ENCODE peak calls at places on chromosomes 3 and 15, in six cellular contexts. One of them, this sample, is unnamed.

GRCh38 chr3:59473580-59473979 is 423.8 kb upstream of the CFAP20DC start:
- DNase-seq in Calu3: no peak
- DNase-seq in upper lobe of right lung: no peak
- DNase-seq in glutamatergic neuron: no peak
- DNase-seq in WTC11: no peak
- DNase-seq in kidney epithelial cell: no peak
- DNase-seq in this sample: no peak

GRCh38 chr15:66763186-66764066 is 61.4 kb downstream of the SMAD6 start:
- DNase-seq in Calu3: peak
- DNase-seq in upper lobe of right lung: peak
- DNase-seq in kidney epithelial cell: no peak
- DNase-seq in WTC11: no peak
- DNase-seq in glutamatergic neuron: no peak
- DNase-seq in this sample: no peak

GRCh38 chr3:123757281-123757940 is 126.7 kb downstream of the MYLK start:
- DNase-seq in kidney epithelial cell: no peak
- DNase-seq in upper lobe of right lung: no peak
- DNase-seq in WTC11: no peak
- DNase-seq in glutamatergic neuron: no peak
- DNase-seq in Calu3: peak
- DNase-seq in this sample: no peak

GRCh38 chr3:169760479-169760878 is 4.4 kb downstream of the TERC start:
- DNase-seq in kidney epithelial cell: no peak
- DNase-seq in glutamatergic neuron: no peak
- DNase-seq in WTC11: no peak
- DNase-seq in upper lobe of right lung: no peak
- DNase-seq in Calu3: no peak
- DNase-seq in this sample: no peak

GRCh38 chr3:129440648-129441190 is 695 bp downstream of the IFT122 start:
- DNase-seq in upper lobe of right lung: no peak
- DNase-seq in kidney epithelial cell: no peak
- DNase-seq in Calu3: no peak
- DNase-seq in glutamatergic neuron: no peak
- DNase-seq in WTC11: no peak
- DNase-seq in this sample: no peak

GRCh38 chr3:115843206-115843605 is 219.9 kb downstream of the GAP43 start:
- DNase-seq in Calu3: no peak
- DNase-seq in kidney epithelial cell: no peak
- DNase-seq in glutamatergic neuron: no peak
- DNase-seq in upper lobe of right lung: no peak
- DNase-seq in WTC11: no peak
- DNase-seq in this sample: no peak

GRCh38 chr15:90560229-90560771 is 30.6 kb downstream of the CRTC3 start:
- DNase-seq in upper lobe of right lung: no peak
- DNase-seq in Calu3: no peak
- DNase-seq in WTC11: no peak
- DNase-seq in glutamatergic neuron: no peak
- DNase-seq in kidney epithelial cell: no peak
- DNase-seq in this sample: no peak

GRCh38 chr3:13579089-13579488 is 30.2 kb downstream of the FBLN2 start:
- DNase-seq in Calu3: no peak
- DNase-seq in WTC11: no peak
- DNase-seq in glutamatergic neuron: no peak
- DNase-seq in upper lobe of right lung: no peak
- DNase-seq in kidney epithelial cell: peak
- DNase-seq in this sample: no peak

GRCh38 chr3:168047190-168047795 is 48.4 kb downstream of the GOLIM4 start:
- DNase-seq in kidney epithelial cell: peak
- DNase-seq in WTC11: no peak
- DNase-seq in Calu3: peak
- DNase-seq in upper lobe of right lung: no peak
- DNase-seq in glutamatergic neuron: no peak
- DNase-seq in this sample: no peak

GRCh38 chr3:174644287-174644686 is 214.8 kb upstream of the NAALADL2 start:
- DNase-seq in WTC11: no peak
- DNase-seq in glutamatergic neuron: no peak
- DNase-seq in upper lobe of right lung: no peak
- DNase-seq in kidney epithelial cell: no peak
- DNase-seq in Calu3: no peak
- DNase-seq in this sample: no peak

GRCh38 chr3:99505646-99506269 is 132.6 kb upstream of the COL8A1 start:
- DNase-seq in upper lobe of right lung: no peak
- DNase-seq in kidney epithelial cell: no peak
- DNase-seq in WTC11: no peak
- DNase-seq in glutamatergic neuron: no peak
- DNase-seq in Calu3: peak
- DNase-seq in this sample: no peak

GRCh38 chr15:57506422-57506821 is 85.3 kb upstream of the MYZAP start:
- DNase-seq in WTC11: peak
- DNase-seq in kidney epithelial cell: no peak
- DNase-seq in glutamatergic neuron: no peak
- DNase-seq in Calu3: peak
- DNase-seq in upper lobe of right lung: no peak
- DNase-seq in this sample: no peak

GRCh38 chr3:24583004-24583403 is 88.4 kb upstream of the THRB start:
- DNase-seq in glutamatergic neuron: no peak
- DNase-seq in upper lobe of right lung: no peak
- DNase-seq in kidney epithelial cell: no peak
- DNase-seq in WTC11: no peak
- DNase-seq in Calu3: peak
- DNase-seq in this sample: no peak

GRCh38 chr15:70636540-70637165 is 126.7 kb downstream of the UACA start:
- DNase-seq in Calu3: peak
- DNase-seq in kidney epithelial cell: no peak
- DNase-seq in upper lobe of right lung: no peak
- DNase-seq in WTC11: peak
- DNase-seq in glutamatergic neuron: no peak
- DNase-seq in this sample: no peak

GRCh38 chr3:112017081-112017480 is 17.5 kb upstream of the TMPRSS7 start:
- DNase-seq in glutamatergic neuron: no peak
- DNase-seq in kidney epithelial cell: no peak
- DNase-seq in WTC11: no peak
- DNase-seq in upper lobe of right lung: no peak
- DNase-seq in Calu3: no peak
- DNase-seq in this sample: no peak

GRCh38 chr15:92095691-92096090 is 242.2 kb downstream of the SLCO3A1 start:
- DNase-seq in upper lobe of right lung: no peak
- DNase-seq in kidney epithelial cell: no peak
- DNase-seq in Calu3: no peak
- DNase-seq in glutamatergic neuron: no peak
- DNase-seq in WTC11: no peak
- DNase-seq in this sample: no peak

GRCh38 chr15:97036301-97036700 is 705.8 kb downstream of the NR2F2 start:
- DNase-seq in glutamatergic neuron: no peak
- DNase-seq in upper lobe of right lung: no peak
- DNase-seq in WTC11: no peak
- DNase-seq in Calu3: no peak
- DNase-seq in kidney epithelial cell: peak
- DNase-seq in this sample: no peak
- TF ChIP-seq CTCF in glutamatergic neuron: no peak
- TF ChIP-seq CTCF in upper lobe of right lung: no peak
- TF ChIP-seq CTCF in WTC11: no peak
- TF ChIP-seq CTCF in Calu3: no peak
- TF ChIP-seq CTCF in kidney epithelial cell: no peak
- TF ChIP-seq CTCF in this sample: no peak

GRCh38 chr3:28598165-28598564 is 249.5 kb upstream of the AZI2 start:
- DNase-seq in WTC11: no peak
- DNase-seq in upper lobe of right lung: no peak
- DNase-seq in kidney epithelial cell: no peak
- DNase-seq in glutamatergic neuron: no peak
- DNase-seq in Calu3: no peak
- DNase-seq in this sample: no peak
- TF ChIP-seq CTCF in WTC11: no peak
- TF ChIP-seq CTCF in upper lobe of right lung: no peak
- TF ChIP-seq CTCF in kidney epithelial cell: no peak
- TF ChIP-seq CTCF in glutamatergic neuron: no peak
- TF ChIP-seq CTCF in Calu3: no peak
- TF ChIP-seq CTCF in this sample: no peak

GRCh38 chr3:171339606-171340005 is 120.6 kb downstream of the TNIK start:
- DNase-seq in upper lobe of right lung: peak
- DNase-seq in Calu3: no peak
- DNase-seq in WTC11: no peak
- DNase-seq in glutamatergic neuron: no peak
- DNase-seq in kidney epithelial cell: no peak
- DNase-seq in this sample: no peak

GRCh38 chr3:171343688-171344087 is 116.5 kb downstream of the TNIK start:
- DNase-seq in kidney epithelial cell: no peak
- DNase-seq in upper lobe of right lung: no peak
- DNase-seq in Calu3: no peak
- DNase-seq in WTC11: no peak
- DNase-seq in glutamatergic neuron: no peak
- DNase-seq in this sample: no peak

GRCh38 chr3:171340415-171340814 is 119.8 kb downstream of the TNIK start:
- DNase-seq in WTC11: no peak
- DNase-seq in glutamatergic neuron: no peak
- DNase-seq in Calu3: no peak
- DNase-seq in upper lobe of right lung: no peak
- DNase-seq in kidney epithelial cell: no peak
- DNase-seq in this sample: no peak

GRCh38 chr3:171342783-171343420 is 117.3 kb downstream of the TNIK start:
- DNase-seq in WTC11: no peak
- DNase-seq in upper lobe of right lung: no peak
- DNase-seq in Calu3: no peak
- DNase-seq in kidney epithelial cell: no peak
- DNase-seq in glutamatergic neuron: no peak
- DNase-seq in this sample: no peak

GRCh38 chr3:171342200-171342599 is 118.0 kb downstream of the TNIK start:
- DNase-seq in kidney epithelial cell: no peak
- DNase-seq in glutamatergic neuron: no peak
- DNase-seq in WTC11: no peak
- DNase-seq in Calu3: no peak
- DNase-seq in upper lobe of right lung: no peak
- DNase-seq in this sample: no peak
- TF ChIP-seq CTCF in kidney epithelial cell: no peak
- TF ChIP-seq CTCF in glutamatergic neuron: no peak
- TF ChIP-seq CTCF in WTC11: no peak
- TF ChIP-seq CTCF in Calu3: no peak
- TF ChIP-seq CTCF in upper lobe of right lung: no peak
- TF ChIP-seq CTCF in this sample: no peak

DNA sequence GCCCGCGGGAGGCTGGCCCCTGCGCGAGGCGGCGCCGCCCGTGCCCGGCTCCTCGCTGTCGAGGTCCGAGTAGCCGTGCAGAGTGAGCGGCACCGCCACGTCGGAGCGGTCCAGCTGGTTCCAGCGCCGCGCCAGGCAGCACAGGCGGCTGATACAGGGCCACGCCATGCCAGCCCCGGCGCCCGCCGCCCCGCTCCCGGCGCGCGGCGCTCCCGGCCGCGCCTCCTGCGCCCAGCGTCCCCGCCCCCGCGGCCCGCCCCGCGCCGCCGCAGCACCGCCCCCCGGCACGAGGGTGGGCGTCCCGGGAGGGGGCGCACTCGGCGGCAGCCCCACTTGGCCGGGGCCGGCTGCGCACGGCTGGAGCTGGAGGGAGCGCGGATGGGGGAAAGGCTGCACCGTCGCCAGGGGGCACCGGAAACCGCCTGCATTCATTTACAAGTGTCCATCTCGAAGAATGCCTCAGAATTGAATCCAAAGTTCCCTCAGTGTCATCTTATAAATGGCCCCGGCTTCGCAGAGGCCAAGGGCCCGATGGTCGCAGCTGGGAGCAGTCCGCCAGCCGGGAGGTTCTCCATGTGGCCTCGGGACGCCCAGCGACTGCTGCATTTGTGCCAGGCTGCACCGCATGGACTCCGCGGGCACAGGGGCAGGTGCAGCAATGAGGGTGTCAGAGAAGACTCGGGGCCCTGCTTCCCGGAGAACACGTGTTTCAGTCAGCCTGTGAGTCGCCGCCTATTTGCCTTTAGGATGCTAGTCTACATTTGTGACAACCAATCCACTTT is at the start of gene MAP6D1:
- DNase-seq in kidney epithelial cell: no peak
- DNase-seq in glutamatergic neuron: peak
- DNase-seq in Calu3: peak
- DNase-seq in WTC11: peak
- DNase-seq in upper lobe of right lung: peak
- DNase-seq in this sample: no peak
- TF ChIP-seq CTCF in kidney epithelial cell: peak
- TF ChIP-seq CTCF in glutamatergic neuron: peak
- TF ChIP-seq CTCF in Calu3: peak
- TF ChIP-seq CTCF in WTC11: peak
- TF ChIP-seq CTCF in upper lobe of right lung: peak
- TF ChIP-seq CTCF in this sample: peak

GRCh38 chr15:85157344-85157743 is 175.7 kb downstream of the PDE8A start:
- DNase-seq in glutamatergic neuron: no peak
- DNase-seq in Calu3: no peak
- DNase-seq in upper lobe of right lung: no peak
- DNase-seq in WTC11: no peak
- DNase-seq in kidney epithelial cell: no peak
- DNase-seq in this sample: no peak

GRCh38 chr15:85155857-85156256 is 174.2 kb downstream of the PDE8A start:
- DNase-seq in upper lobe of right lung: no peak
- DNase-seq in glutamatergic neuron: no peak
- DNase-seq in WTC11: no peak
- DNase-seq in Calu3: no peak
- DNase-seq in kidney epithelial cell: no peak
- DNase-seq in this sample: no peak

GRCh38 chr15:85155360-85155759 is 173.7 kb downstream of the PDE8A start:
- DNase-seq in glutamatergic neuron: no peak
- DNase-seq in kidney epithelial cell: no peak
- DNase-seq in Calu3: no peak
- DNase-seq in WTC11: no peak
- DNase-seq in upper lobe of right lung: no peak
- DNase-seq in this sample: no peak

GRCh38 chr15:85151861-85152260 is 170.2 kb downstream of the PDE8A start:
- DNase-seq in kidney epithelial cell: no peak
- DNase-seq in WTC11: no peak
- DNase-seq in upper lobe of right lung: no peak
- DNase-seq in Calu3: no peak
- DNase-seq in glutamatergic neuron: no peak
- DNase-seq in this sample: no peak

GRCh38 chr15:85154061-85154460 is 172.4 kb downstream of the PDE8A start:
- DNase-seq in WTC11: peak
- DNase-seq in Calu3: no peak
- DNase-seq in upper lobe of right lung: no peak
- DNase-seq in kidney epithelial cell: no peak
- DNase-seq in glutamatergic neuron: no peak
- DNase-seq in this sample: no peak
- TF ChIP-seq CTCF in WTC11: no peak
- TF ChIP-seq CTCF in Calu3: no peak
- TF ChIP-seq CTCF in upper lobe of right lung: no peak
- TF ChIP-seq CTCF in kidney epithelial cell: no peak
- TF ChIP-seq CTCF in glutamatergic neuron: no peak
- TF ChIP-seq CTCF in this sample: no peak

GRCh38 chr3:66800941-66801545 is 197.1 kb upstream of the KBTBD8 start:
- DNase-seq in upper lobe of right lung: no peak
- DNase-seq in kidney epithelial cell: no peak
- DNase-seq in Calu3: no peak
- DNase-seq in WTC11: no peak
- DNase-seq in glutamatergic neuron: no peak
- DNase-seq in this sample: no peak

GRCh38 chr3:66797916-66798560 is 200.1 kb upstream of the KBTBD8 start:
- DNase-seq in kidney epithelial cell: peak
- DNase-seq in upper lobe of right lung: peak
- DNase-seq in glutamatergic neuron: peak
- DNase-seq in Calu3: no peak
- DNase-seq in WTC11: peak
- DNase-seq in this sample: no peak

GRCh38 chr3:66803706-66804496 is 194.2 kb upstream of the KBTBD8 start:
- DNase-seq in upper lobe of right lung: no peak
- DNase-seq in kidney epithelial cell: no peak
- DNase-seq in WTC11: no peak
- DNase-seq in Calu3: no peak
- DNase-seq in glutamatergic neuron: no peak
- DNase-seq in this sample: no peak

GRCh38 chr3:66808891-66809578 is 189.1 kb upstream of the KBTBD8 start:
- DNase-seq in glutamatergic neuron: no peak
- DNase-seq in WTC11: no peak
- DNase-seq in kidney epithelial cell: no peak
- DNase-seq in Calu3: peak
- DNase-seq in upper lobe of right lung: no peak
- DNase-seq in this sample: no peak

GRCh38 chr3:66803206-66803605 is 194.9 kb upstream of the KBTBD8 start:
- DNase-seq in glutamatergic neuron: no peak
- DNase-seq in kidney epithelial cell: no peak
- DNase-seq in WTC11: no peak
- DNase-seq in upper lobe of right lung: no peak
- DNase-seq in Calu3: no peak
- DNase-seq in this sample: no peak
- TF ChIP-seq CTCF in glutamatergic neuron: peak
- TF ChIP-seq CTCF in kidney epithelial cell: peak
- TF ChIP-seq CTCF in WTC11: peak
- TF ChIP-seq CTCF in upper lobe of right lung: no peak
- TF ChIP-seq CTCF in Calu3: no peak
- TF ChIP-seq CTCF in this sample: peak

This sample was measured in chondrocyte.